ENCODE peak calls at places on chromosome 5, in four cellular contexts. V, P, H and L are unnamed samples.
A peak's percentile ranks its signal among the peaks of the same experiment; 100 is the strongest.

GRCh38 chr5:57802131-57802530 is 319.5 kb upstream of the ACTBL2 start:
- DNase-seq in V (peak; percentile 43), P (no peak), H (no peak), L (no peak)

GRCh38 chr5:138469540-138470321 is 4.5 kb downstream of the EGR1 start:
- DNase-seq in V (peak; percentile 89), P (peak; percentile 46), H (no peak), L (no peak)

GRCh38 chr5:8923516-8923915 is 622.4 kb downstream of the SEMA5A start:
- DNase-seq in V (no peak), P (no peak), H (no peak), L (no peak)

GRCh38 chr5:153467546-153467945 is 22.9 kb upstream of the GRIA1 start:
- DNase-seq in V (no peak), P (no peak), H (no peak), L (no peak)

GRCh38 chr5:27944471-27944870 is 906.1 kb upstream of the CDH9 start:
- DNase-seq in V (peak; percentile 72), P (no peak), H (no peak), L (no peak)

GRCh38 chr5:125481506-125482455 is 735.3 kb upstream of the ZNF608 start:
- DNase-seq in V (no peak), P (no peak), H (no peak), L (no peak)

GRCh38 chr5:141903261-141903660 is 20.4 kb upstream of the DELE1 start:
- DNase-seq in V (no peak), P (no peak), H (no peak), L (no peak)

GRCh38 chr5:181246276-181247050 is 2.8 kb upstream of the RACK1 start:
- DNase-seq in V (peak; percentile 86), P (peak; percentile 93), H (peak; percentile 87), L (peak; percentile 92)

GRCh38 chr5:26482076-26482816 is 556.1 kb downstream of the CDH9 start:
- DNase-seq in V (peak; percentile 1), P (no peak), H (no peak), L (no peak)

GRCh38 chr5:121424976-121425375 is 426.7 kb upstream of the FTMT start:
- DNase-seq in V (no peak), P (no peak), H (no peak), L (no peak)

GRCh38 chr5:168152660-168153059 is 138.8 kb upstream of the WWC1 start:
- DNase-seq in V (no peak), P (no peak), H (no peak), L (no peak)

GRCh38 chr5:66741394-66741793 is 145.2 kb downstream of the MAST4 start:
- DNase-seq in V (no peak), P (no peak), H (no peak), L (no peak)